ENCODE peak calls at places on chromosomes 5 and 9, in nine cellular contexts. K is breast epithelium, N is A549, E is stomach, X is heart left ventricle, P is sigmoid colon, I is tibial nerve, R is GM12878, C is esophagus muscularis mucosa. F is an unnamed sample.

GRCh38 chr9:91282292-91282691 is 79.4 kb downstream of the AUH start:
- DNase-seq in X (no peak), R (no peak), P (no peak), I (no peak), K (no peak), N (peak; percentile 50), C (no peak), E (no peak), F (no peak)

GRCh38 chr9:124450241-124450924 is at the start of gene ADGRD2:
- DNase-seq in R (no peak), C (no peak), P (no peak), E (no peak), K (peak; percentile 53), I (no peak), N (no peak), X (no peak), F (peak; percentile 50)

GRCh38 chr9:92385953-92386352 is 18.4 kb downstream of the OGN start:
- DNase-seq in N (no peak), X (no peak), I (no peak), K (no peak), E (no peak), C (no peak), R (no peak), P (no peak), F (no peak)

GRCh38 chr5:178474562-178475184 is 115.5 kb downstream of the COL23A1 start:
- DNase-seq in I (no peak), N (no peak), X (no peak), E (no peak), R (no peak), C (no peak), P (no peak), K (no peak), F (no peak)

GRCh38 chr5:77550416-77550815 is 58.3 kb upstream of the WDR41 start:
- DNase-seq in K (no peak), X (no peak), P (no peak), C (no peak), I (no peak), N (no peak), R (no peak), E (no peak), F (no peak)

GRCh38 chr5:109567374-109568044 is 122.2 kb upstream of the MAN2A1 start:
- DNase-seq in R (no peak), P (no peak), E (no peak), N (no peak), I (no peak), K (no peak), C (no peak), X (no peak), F (no peak)

GRCh38 chr5:36346891-36347290 is 45.2 kb upstream of the RANBP3L start:
- DNase-seq in P (no peak), X (no peak), I (no peak), K (no peak), C (no peak), R (no peak), E (no peak), N (no peak), F (no peak)

GRCh38 chr9:76932778-76933177 is 26.9 kb upstream of the PRUNE2 start:
- DNase-seq in P (no peak), C (no peak), X (no peak), E (no peak), N (no peak), R (no peak), K (no peak), I (no peak), F (no peak)

GRCh38 chr5:14672508-14673394 is 8.2 kb downstream of the OTULIN start:
- DNase-seq in C (no peak), E (no peak), N (no peak), X (no peak), P (no peak), R (no peak), I (no peak), K (no peak), F (no peak)

GRCh38 chr5:108271127-108271526 is 110.8 kb downstream of the FBXL17 start:
- DNase-seq in E (no peak), R (no peak), I (no peak), C (no peak), N (no peak), X (no peak), K (no peak), P (no peak), F (no peak)

GRCh38 chr9:108784998-108785397 is 70.8 kb downstream of the ACTL7B start:
- DNase-seq in C (no peak), E (no peak), P (no peak), K (no peak), X (no peak), R (no peak), N (no peak), I (no peak), F (no peak)

GRCh38 chr5:157137691-157138090 is 5.0 kb downstream of the MED7 start:
- DNase-seq in X (no peak), E (no peak), R (no peak), N (no peak), I (no peak), P (peak; percentile 21), K (no peak), C (no peak), F (no peak)

GRCh38 chr9:121915304-121915625 is 177.8 kb downstream of the TTLL11 start:
- DNase-seq in C (no peak), R (no peak), K (no peak), P (no peak), I (no peak), E (no peak), N (no peak), X (no peak), F (no peak)

GRCh38 chr5:107331312-107331711 is 339.4 kb downstream of the EFNA5 start:
- DNase-seq in K (no peak), X (no peak), R (no peak), C (no peak), I (no peak), E (no peak), N (no peak), P (no peak), F (no peak)

GRCh38 chr5:68379275-68380026 is 163.9 kb downstream of the PIK3R1 start:
- DNase-seq in C (peak; percentile 89), K (no peak), N (no peak), E (no peak), R (no peak), X (no peak), I (no peak), P (peak; percentile 74), F (no peak)

GRCh38 chr5:106639488-106639887 is 1031.2 kb downstream of the EFNA5 start:
- DNase-seq in C (no peak), N (peak; percentile 3), X (no peak), R (no peak), I (no peak), E (no peak), P (no peak), K (no peak), F (no peak)

GRCh38 chr5:149809919-149810691 is 80.0 kb downstream of the PPARGC1B start:
- DNase-seq in K (no peak), P (no peak), E (no peak), I (no peak), X (no peak), N (no peak), R (no peak), C (no peak), F (no peak)

GRCh38 chr9:126516561-126516935 is 97.2 kb upstream of the LMX1B start:
- DNase-seq in K (no peak), I (no peak), E (no peak), N (no peak), R (no peak), C (no peak), X (no peak), P (no peak), F (no peak)

DNA sequence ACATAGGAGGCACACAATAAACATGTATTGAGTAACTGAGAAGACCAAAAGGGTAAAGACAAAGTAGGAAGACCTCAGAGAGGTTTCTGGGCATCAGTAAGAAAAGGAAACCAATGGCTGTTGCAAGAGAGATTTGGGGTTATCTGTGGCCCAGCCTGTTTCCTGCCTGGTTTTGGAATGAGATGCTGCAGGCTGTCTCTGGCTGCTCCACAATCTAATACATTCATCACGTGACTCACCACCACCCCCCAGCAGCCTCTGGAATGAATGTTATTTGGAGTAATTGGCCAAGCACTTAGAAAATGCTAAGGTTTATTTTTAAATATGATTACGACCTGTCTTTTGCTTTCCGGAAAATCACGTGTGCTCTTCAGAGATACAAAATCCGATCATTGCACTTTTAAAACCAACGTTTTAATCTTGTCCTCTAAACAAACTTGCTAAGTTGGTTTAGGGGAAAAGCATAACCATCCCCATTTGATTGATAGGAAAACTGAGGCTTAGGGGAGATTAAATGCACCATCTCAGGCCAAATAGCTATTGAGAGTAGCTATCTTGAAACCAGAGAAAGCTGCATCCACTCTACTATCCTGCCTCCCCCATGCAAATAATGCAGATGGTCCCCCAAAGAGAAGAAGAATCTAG is 151.9 kb upstream of the ADRA1B start:
- DNase-seq in I (no peak), E (no peak), N (no peak), P (no peak), X (no peak), K (no peak), R (no peak), C (peak; percentile 34), F (no peak)
- H3K27ac ChIP-seq in I (no peak overlapping the region), E (no peak overlapping the region), N (no peak overlapping the region), P (no peak overlapping the region), X (peak overlapping the region; percentile 24), K (no peak overlapping the region), R (no peak overlapping the region), C (no peak overlapping the region), F (peak overlapping the region; percentile 10)

DNA sequence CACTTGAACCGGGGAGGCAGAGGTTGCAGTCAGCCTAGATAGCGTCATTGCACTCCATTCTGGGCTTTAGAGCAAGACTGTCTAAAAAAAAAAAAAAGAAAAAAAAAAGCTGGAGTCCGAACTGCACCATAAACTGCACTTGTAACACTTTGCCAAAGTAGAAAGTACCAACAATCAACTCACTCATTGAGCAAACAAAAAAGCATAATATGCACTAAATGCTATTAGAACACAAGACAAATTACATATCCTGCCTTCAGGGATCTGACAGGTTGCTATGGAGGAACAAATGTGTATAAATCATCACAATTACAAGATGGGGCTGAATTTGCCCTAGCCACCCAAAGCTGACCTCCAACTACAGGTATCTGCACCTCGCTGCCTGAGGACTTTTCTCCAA is 27.9 kb downstream of the GNAQ start:
- DNase-seq in K (no peak), X (no peak), C (no peak), P (no peak), R (no peak), E (no peak), N (no peak), I (no peak), F (no peak)
- TF ChIP-seq POLR2A in K (no peak), X (no peak), C (no peak), P (no peak), R (no peak), E (no peak), N (no peak), I (no peak), F (no peak)

DNA sequence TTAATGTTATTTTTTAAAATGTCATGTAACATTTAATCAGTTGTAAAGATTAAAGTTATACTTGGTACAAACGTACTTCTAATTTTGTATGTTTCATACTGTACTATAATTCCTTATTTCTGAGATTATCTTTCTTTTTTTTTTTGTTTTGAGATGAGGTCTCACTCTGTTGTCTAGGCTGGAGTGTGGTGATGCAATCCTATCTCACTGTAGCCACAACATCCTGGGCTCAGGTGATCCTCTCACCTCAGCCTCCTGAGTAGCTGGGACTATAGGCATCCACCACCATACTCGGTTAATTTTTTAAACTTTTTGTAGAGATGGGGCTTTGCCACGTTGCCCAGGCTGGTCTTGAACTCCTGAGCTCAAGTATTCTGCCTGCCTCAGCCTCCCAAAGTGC is 28.7 kb downstream of the ANKDD1B start:
- DNase-seq in K (no peak), E (no peak), X (no peak), I (no peak), C (no peak), P (no peak), N (no peak), R (no peak), F (no peak)
- H3K27ac ChIP-seq in K (no peak overlapping the region), E (no peak overlapping the region), X (no peak overlapping the region), I (no peak overlapping the region), C (no peak overlapping the region), P (no peak overlapping the region), N (no peak overlapping the region), R (no peak overlapping the region), F (no peak overlapping the region)

GRCh38 chr5:105503950-105504349 is 1941.4 kb upstream of the NUDT12 start:
- DNase-seq in E (no peak), P (no peak), C (no peak), X (no peak), N (no peak), R (no peak), K (no peak), I (no peak), F (no peak)
- TF ChIP-seq POLR2A in E (no peak), P (no peak), C (no peak), X (no peak), N (no peak), R (no peak), K (no peak), I (no peak), F (no peak)